ENCODE peak calls at places on chromosomes 5 and 9, in six cellular contexts. One of them, this sample, is unnamed.

GRCh38 chr5:74632947-74633356 is 7.6 kb downstream of the ENC1 start:
- DNase-seq in endothelial cell: no peak
- DNase-seq in SJSA1: peak
- DNase-seq in stimulated activated CD8-positive, alpha-beta memory T cell treated with anti-CD3 and anti-CD28 coated beads, Interleukin-12 subunit alpha, Interleukin-12 subunit beta, amount 100 ng/mL, for 4 hours: no peak
- DNase-seq in activated naive CD8-positive, alpha-beta T cell treated with anti-CD3 and anti-CD28 coated beads, Interleukin-2, amount 10 ng/mL, durations not matched to agents 7 days and 5 days: no peak
- DNase-seq in naive thymus-derived CD8-positive, alpha-beta T cell: no peak
- DNase-seq in this sample: no peak

GRCh38 chr9:107847977-107848376 is 358.4 kb upstream of the KLF4 start:
- DNase-seq in endothelial cell: no peak
- DNase-seq in SJSA1: no peak
- DNase-seq in stimulated activated CD8-positive, alpha-beta memory T cell treated with anti-CD3 and anti-CD28 coated beads, Interleukin-12 subunit alpha, Interleukin-12 subunit beta, amount 100 ng/mL, for 4 hours: no peak
- DNase-seq in activated naive CD8-positive, alpha-beta T cell treated with anti-CD3 and anti-CD28 coated beads, Interleukin-2, amount 10 ng/mL, durations not matched to agents 7 days and 5 days: no peak
- DNase-seq in naive thymus-derived CD8-positive, alpha-beta T cell: no peak
- DNase-seq in this sample: no peak

GRCh38 chr9:127181315-127181580 is 58.8 kb upstream of the ANGPTL2 start:
- DNase-seq in endothelial cell: no peak
- DNase-seq in SJSA1: no peak
- DNase-seq in stimulated activated CD8-positive, alpha-beta memory T cell treated with anti-CD3 and anti-CD28 coated beads, Interleukin-12 subunit alpha, Interleukin-12 subunit beta, amount 100 ng/mL, for 4 hours: no peak
- DNase-seq in activated naive CD8-positive, alpha-beta T cell treated with anti-CD3 and anti-CD28 coated beads, Interleukin-2, amount 10 ng/mL, durations not matched to agents 7 days and 5 days: peak
- DNase-seq in naive thymus-derived CD8-positive, alpha-beta T cell: no peak
- DNase-seq in this sample: no peak

GRCh38 chr5:1320436-1321344 is 24.2 kb downstream of the CLPTM1L start:
- DNase-seq in endothelial cell: no peak
- DNase-seq in SJSA1: no peak
- DNase-seq in stimulated activated CD8-positive, alpha-beta memory T cell treated with anti-CD3 and anti-CD28 coated beads, Interleukin-12 subunit alpha, Interleukin-12 subunit beta, amount 100 ng/mL, for 4 hours: no peak
- DNase-seq in activated naive CD8-positive, alpha-beta T cell treated with anti-CD3 and anti-CD28 coated beads, Interleukin-2, amount 10 ng/mL, durations not matched to agents 7 days and 5 days: no peak
- DNase-seq in naive thymus-derived CD8-positive, alpha-beta T cell: no peak
- DNase-seq in this sample: no peak

GRCh38 chr5:145218982-145219381 is 616.2 kb downstream of the PRELID2 start:
- DNase-seq in endothelial cell: no peak
- DNase-seq in SJSA1: no peak
- DNase-seq in stimulated activated CD8-positive, alpha-beta memory T cell treated with anti-CD3 and anti-CD28 coated beads, Interleukin-12 subunit alpha, Interleukin-12 subunit beta, amount 100 ng/mL, for 4 hours: no peak
- DNase-seq in activated naive CD8-positive, alpha-beta T cell treated with anti-CD3 and anti-CD28 coated beads, Interleukin-2, amount 10 ng/mL, durations not matched to agents 7 days and 5 days: no peak
- DNase-seq in naive thymus-derived CD8-positive, alpha-beta T cell: no peak
- DNase-seq in this sample: no peak

GRCh38 chr5:74143724-74144330 is 496.7 kb downstream of the ENC1 start:
- DNase-seq in endothelial cell: no peak
- DNase-seq in SJSA1: no peak
- DNase-seq in stimulated activated CD8-positive, alpha-beta memory T cell treated with anti-CD3 and anti-CD28 coated beads, Interleukin-12 subunit alpha, Interleukin-12 subunit beta, amount 100 ng/mL, for 4 hours: no peak
- DNase-seq in activated naive CD8-positive, alpha-beta T cell treated with anti-CD3 and anti-CD28 coated beads, Interleukin-2, amount 10 ng/mL, durations not matched to agents 7 days and 5 days: no peak
- DNase-seq in naive thymus-derived CD8-positive, alpha-beta T cell: no peak
- DNase-seq in this sample: no peak

GRCh38 chr9:72401396-72401795 is 36.4 kb upstream of the ZFAND5 start:
- DNase-seq in endothelial cell: no peak
- DNase-seq in SJSA1: no peak
- DNase-seq in stimulated activated CD8-positive, alpha-beta memory T cell treated with anti-CD3 and anti-CD28 coated beads, Interleukin-12 subunit alpha, Interleukin-12 subunit beta, amount 100 ng/mL, for 4 hours: no peak
- DNase-seq in activated naive CD8-positive, alpha-beta T cell treated with anti-CD3 and anti-CD28 coated beads, Interleukin-2, amount 10 ng/mL, durations not matched to agents 7 days and 5 days: no peak
- DNase-seq in naive thymus-derived CD8-positive, alpha-beta T cell: no peak
- DNase-seq in this sample: no peak

GRCh38 chr9:81585191-81585763 is 104.1 kb downstream of the TLE1 start:
- DNase-seq in endothelial cell: no peak
- DNase-seq in SJSA1: no peak
- DNase-seq in stimulated activated CD8-positive, alpha-beta memory T cell treated with anti-CD3 and anti-CD28 coated beads, Interleukin-12 subunit alpha, Interleukin-12 subunit beta, amount 100 ng/mL, for 4 hours: no peak
- DNase-seq in activated naive CD8-positive, alpha-beta T cell treated with anti-CD3 and anti-CD28 coated beads, Interleukin-2, amount 10 ng/mL, durations not matched to agents 7 days and 5 days: no peak
- DNase-seq in naive thymus-derived CD8-positive, alpha-beta T cell: no peak
- DNase-seq in this sample: peak

GRCh38 chr9:136844766-136845464 is 2.6 kb downstream of the AJM1 start:
- DNase-seq in endothelial cell: no peak
- DNase-seq in SJSA1: no peak
- DNase-seq in stimulated activated CD8-positive, alpha-beta memory T cell treated with anti-CD3 and anti-CD28 coated beads, Interleukin-12 subunit alpha, Interleukin-12 subunit beta, amount 100 ng/mL, for 4 hours: no peak
- DNase-seq in activated naive CD8-positive, alpha-beta T cell treated with anti-CD3 and anti-CD28 coated beads, Interleukin-2, amount 10 ng/mL, durations not matched to agents 7 days and 5 days: no peak
- DNase-seq in naive thymus-derived CD8-positive, alpha-beta T cell: no peak
- DNase-seq in this sample: no peak

GRCh38 chr5:77356740-77357139 is 135.4 kb downstream of the WDR41 start:
- DNase-seq in endothelial cell: no peak
- DNase-seq in SJSA1: no peak
- DNase-seq in stimulated activated CD8-positive, alpha-beta memory T cell treated with anti-CD3 and anti-CD28 coated beads, Interleukin-12 subunit alpha, Interleukin-12 subunit beta, amount 100 ng/mL, for 4 hours: no peak
- DNase-seq in activated naive CD8-positive, alpha-beta T cell treated with anti-CD3 and anti-CD28 coated beads, Interleukin-2, amount 10 ng/mL, durations not matched to agents 7 days and 5 days: no peak
- DNase-seq in naive thymus-derived CD8-positive, alpha-beta T cell: no peak
- DNase-seq in this sample: no peak

GRCh38 chr5:58787982-58788381 is 205.1 kb downstream of the RAB3C start:
- DNase-seq in endothelial cell: no peak
- DNase-seq in SJSA1: no peak
- DNase-seq in stimulated activated CD8-positive, alpha-beta memory T cell treated with anti-CD3 and anti-CD28 coated beads, Interleukin-12 subunit alpha, Interleukin-12 subunit beta, amount 100 ng/mL, for 4 hours: no peak
- DNase-seq in activated naive CD8-positive, alpha-beta T cell treated with anti-CD3 and anti-CD28 coated beads, Interleukin-2, amount 10 ng/mL, durations not matched to agents 7 days and 5 days: no peak
- DNase-seq in naive thymus-derived CD8-positive, alpha-beta T cell: no peak
- DNase-seq in this sample: no peak

GRCh38 chr9:105887679-105888078 is 193.3 kb downstream of the TMEM38B start:
- DNase-seq in endothelial cell: no peak
- DNase-seq in SJSA1: peak
- DNase-seq in stimulated activated CD8-positive, alpha-beta memory T cell treated with anti-CD3 and anti-CD28 coated beads, Interleukin-12 subunit alpha, Interleukin-12 subunit beta, amount 100 ng/mL, for 4 hours: no peak
- DNase-seq in activated naive CD8-positive, alpha-beta T cell treated with anti-CD3 and anti-CD28 coated beads, Interleukin-2, amount 10 ng/mL, durations not matched to agents 7 days and 5 days: no peak
- DNase-seq in naive thymus-derived CD8-positive, alpha-beta T cell: peak
- DNase-seq in this sample: no peak

GRCh38 chr9:87260171-87260570 is 237.5 kb upstream of the DAPK1 start:
- DNase-seq in endothelial cell: no peak
- DNase-seq in SJSA1: no peak
- DNase-seq in stimulated activated CD8-positive, alpha-beta memory T cell treated with anti-CD3 and anti-CD28 coated beads, Interleukin-12 subunit alpha, Interleukin-12 subunit beta, amount 100 ng/mL, for 4 hours: no peak
- DNase-seq in activated naive CD8-positive, alpha-beta T cell treated with anti-CD3 and anti-CD28 coated beads, Interleukin-2, amount 10 ng/mL, durations not matched to agents 7 days and 5 days: no peak
- DNase-seq in naive thymus-derived CD8-positive, alpha-beta T cell: no peak
- DNase-seq in this sample: no peak

GRCh38 chr5:142924135-142924883 is 154.1 kb downstream of the ARHGAP26 start:
- DNase-seq in endothelial cell: no peak
- DNase-seq in SJSA1: no peak
- DNase-seq in stimulated activated CD8-positive, alpha-beta memory T cell treated with anti-CD3 and anti-CD28 coated beads, Interleukin-12 subunit alpha, Interleukin-12 subunit beta, amount 100 ng/mL, for 4 hours: no peak
- DNase-seq in activated naive CD8-positive, alpha-beta T cell treated with anti-CD3 and anti-CD28 coated beads, Interleukin-2, amount 10 ng/mL, durations not matched to agents 7 days and 5 days: no peak
- DNase-seq in naive thymus-derived CD8-positive, alpha-beta T cell: no peak
- DNase-seq in this sample: no peak

GRCh38 chr5:143233020-143233419 is 170.5 kb downstream of the NR3C1 start:
- DNase-seq in endothelial cell: no peak
- DNase-seq in SJSA1: no peak
- DNase-seq in stimulated activated CD8-positive, alpha-beta memory T cell treated with anti-CD3 and anti-CD28 coated beads, Interleukin-12 subunit alpha, Interleukin-12 subunit beta, amount 100 ng/mL, for 4 hours: no peak
- DNase-seq in activated naive CD8-positive, alpha-beta T cell treated with anti-CD3 and anti-CD28 coated beads, Interleukin-2, amount 10 ng/mL, durations not matched to agents 7 days and 5 days: no peak
- DNase-seq in naive thymus-derived CD8-positive, alpha-beta T cell: no peak
- DNase-seq in this sample: peak

GRCh38 chr5:124951676-124952075 is 205.2 kb upstream of the ZNF608 start:
- DNase-seq in endothelial cell: no peak
- DNase-seq in SJSA1: no peak
- DNase-seq in stimulated activated CD8-positive, alpha-beta memory T cell treated with anti-CD3 and anti-CD28 coated beads, Interleukin-12 subunit alpha, Interleukin-12 subunit beta, amount 100 ng/mL, for 4 hours: no peak
- DNase-seq in activated naive CD8-positive, alpha-beta T cell treated with anti-CD3 and anti-CD28 coated beads, Interleukin-2, amount 10 ng/mL, durations not matched to agents 7 days and 5 days: no peak
- DNase-seq in naive thymus-derived CD8-positive, alpha-beta T cell: no peak
- DNase-seq in this sample: no peak

GRCh38 chr5:168471785-168472184 is 14.5 kb upstream of the RARS1 start:
- DNase-seq in endothelial cell: no peak
- DNase-seq in SJSA1: peak
- DNase-seq in stimulated activated CD8-positive, alpha-beta memory T cell treated with anti-CD3 and anti-CD28 coated beads, Interleukin-12 subunit alpha, Interleukin-12 subunit beta, amount 100 ng/mL, for 4 hours: no peak
- DNase-seq in activated naive CD8-positive, alpha-beta T cell treated with anti-CD3 and anti-CD28 coated beads, Interleukin-2, amount 10 ng/mL, durations not matched to agents 7 days and 5 days: no peak
- DNase-seq in naive thymus-derived CD8-positive, alpha-beta T cell: no peak
- DNase-seq in this sample: no peak

GRCh38 chr5:119473241-119473640 is 20.9 kb downstream of the HSD17B4 start:
- DNase-seq in endothelial cell: no peak
- DNase-seq in SJSA1: no peak
- DNase-seq in stimulated activated CD8-positive, alpha-beta memory T cell treated with anti-CD3 and anti-CD28 coated beads, Interleukin-12 subunit alpha, Interleukin-12 subunit beta, amount 100 ng/mL, for 4 hours: no peak
- DNase-seq in activated naive CD8-positive, alpha-beta T cell treated with anti-CD3 and anti-CD28 coated beads, Interleukin-2, amount 10 ng/mL, durations not matched to agents 7 days and 5 days: no peak
- DNase-seq in naive thymus-derived CD8-positive, alpha-beta T cell: no peak
- DNase-seq in this sample: no peak

GRCh38 chr9:20753761-20754160 is 69.7 kb downstream of the FOCAD start:
- DNase-seq in endothelial cell: no peak
- DNase-seq in SJSA1: no peak
- DNase-seq in stimulated activated CD8-positive, alpha-beta memory T cell treated with anti-CD3 and anti-CD28 coated beads, Interleukin-12 subunit alpha, Interleukin-12 subunit beta, amount 100 ng/mL, for 4 hours: no peak
- DNase-seq in activated naive CD8-positive, alpha-beta T cell treated with anti-CD3 and anti-CD28 coated beads, Interleukin-2, amount 10 ng/mL, durations not matched to agents 7 days and 5 days: no peak
- DNase-seq in naive thymus-derived CD8-positive, alpha-beta T cell: no peak
- DNase-seq in this sample: no peak

GRCh38 chr5:132909702-132910101 is 36.2 kb downstream of the LEAP2 start:
- DNase-seq in endothelial cell: no peak
- DNase-seq in SJSA1: no peak
- DNase-seq in stimulated activated CD8-positive, alpha-beta memory T cell treated with anti-CD3 and anti-CD28 coated beads, Interleukin-12 subunit alpha, Interleukin-12 subunit beta, amount 100 ng/mL, for 4 hours: no peak
- DNase-seq in activated naive CD8-positive, alpha-beta T cell treated with anti-CD3 and anti-CD28 coated beads, Interleukin-2, amount 10 ng/mL, durations not matched to agents 7 days and 5 days: no peak
- DNase-seq in naive thymus-derived CD8-positive, alpha-beta T cell: no peak
- DNase-seq in this sample: no peak

GRCh38 chr9:81601639-81602623 is 87.4 kb downstream of the TLE1 start:
- DNase-seq in endothelial cell: peak
- DNase-seq in SJSA1: peak
- DNase-seq in stimulated activated CD8-positive, alpha-beta memory T cell treated with anti-CD3 and anti-CD28 coated beads, Interleukin-12 subunit alpha, Interleukin-12 subunit beta, amount 100 ng/mL, for 4 hours: no peak
- DNase-seq in activated naive CD8-positive, alpha-beta T cell treated with anti-CD3 and anti-CD28 coated beads, Interleukin-2, amount 10 ng/mL, durations not matched to agents 7 days and 5 days: no peak
- DNase-seq in naive thymus-derived CD8-positive, alpha-beta T cell: no peak
- DNase-seq in this sample: no peak

GRCh38 chr5:171580506-171581265 is 161.2 kb downstream of the FGF18 start:
- DNase-seq in endothelial cell: no peak
- DNase-seq in SJSA1: no peak
- DNase-seq in stimulated activated CD8-positive, alpha-beta memory T cell treated with anti-CD3 and anti-CD28 coated beads, Interleukin-12 subunit alpha, Interleukin-12 subunit beta, amount 100 ng/mL, for 4 hours: no peak
- DNase-seq in activated naive CD8-positive, alpha-beta T cell treated with anti-CD3 and anti-CD28 coated beads, Interleukin-2, amount 10 ng/mL, durations not matched to agents 7 days and 5 days: no peak
- DNase-seq in naive thymus-derived CD8-positive, alpha-beta T cell: no peak
- DNase-seq in this sample: no peak

GRCh38 chr5:16759147-16759800 is 142.5 kb upstream of the RETREG1 start:
- DNase-seq in endothelial cell: no peak
- DNase-seq in SJSA1: no peak
- DNase-seq in stimulated activated CD8-positive, alpha-beta memory T cell treated with anti-CD3 and anti-CD28 coated beads, Interleukin-12 subunit alpha, Interleukin-12 subunit beta, amount 100 ng/mL, for 4 hours: no peak
- DNase-seq in activated naive CD8-positive, alpha-beta T cell treated with anti-CD3 and anti-CD28 coated beads, Interleukin-2, amount 10 ng/mL, durations not matched to agents 7 days and 5 days: peak
- DNase-seq in naive thymus-derived CD8-positive, alpha-beta T cell: peak
- DNase-seq in this sample: no peak

GRCh38 chr9:38687389-38687842 is 32.5 kb downstream of the FAM240B start:
- DNase-seq in endothelial cell: no peak
- DNase-seq in SJSA1: no peak
- DNase-seq in stimulated activated CD8-positive, alpha-beta memory T cell treated with anti-CD3 and anti-CD28 coated beads, Interleukin-12 subunit alpha, Interleukin-12 subunit beta, amount 100 ng/mL, for 4 hours: no peak
- DNase-seq in activated naive CD8-positive, alpha-beta T cell treated with anti-CD3 and anti-CD28 coated beads, Interleukin-2, amount 10 ng/mL, durations not matched to agents 7 days and 5 days: peak
- DNase-seq in naive thymus-derived CD8-positive, alpha-beta T cell: no peak
- DNase-seq in this sample: no peak

GRCh38 chr5:141757402-141757801 is 75.4 kb upstream of the ARAP3 start:
- DNase-seq in endothelial cell: peak
- DNase-seq in SJSA1: no peak
- DNase-seq in stimulated activated CD8-positive, alpha-beta memory T cell treated with anti-CD3 and anti-CD28 coated beads, Interleukin-12 subunit alpha, Interleukin-12 subunit beta, amount 100 ng/mL, for 4 hours: no peak
- DNase-seq in activated naive CD8-positive, alpha-beta T cell treated with anti-CD3 and anti-CD28 coated beads, Interleukin-2, amount 10 ng/mL, durations not matched to agents 7 days and 5 days: no peak
- DNase-seq in naive thymus-derived CD8-positive, alpha-beta T cell: no peak
- DNase-seq in this sample: no peak

GRCh38 chr5:134143964-134144941 is 29.8 kb downstream of the TCF7 start:
- DNase-seq in endothelial cell: no peak
- DNase-seq in SJSA1: no peak
- DNase-seq in stimulated activated CD8-positive, alpha-beta memory T cell treated with anti-CD3 and anti-CD28 coated beads, Interleukin-12 subunit alpha, Interleukin-12 subunit beta, amount 100 ng/mL, for 4 hours: no peak
- DNase-seq in activated naive CD8-positive, alpha-beta T cell treated with anti-CD3 and anti-CD28 coated beads, Interleukin-2, amount 10 ng/mL, durations not matched to agents 7 days and 5 days: no peak
- DNase-seq in naive thymus-derived CD8-positive, alpha-beta T cell: no peak
- DNase-seq in this sample: no peak

GRCh38 chr5:176614805-176615478 is 5.0 kb upstream of the GPRIN1 start:
- DNase-seq in endothelial cell: no peak
- DNase-seq in SJSA1: peak
- DNase-seq in stimulated activated CD8-positive, alpha-beta memory T cell treated with anti-CD3 and anti-CD28 coated beads, Interleukin-12 subunit alpha, Interleukin-12 subunit beta, amount 100 ng/mL, for 4 hours: no peak
- DNase-seq in activated naive CD8-positive, alpha-beta T cell treated with anti-CD3 and anti-CD28 coated beads, Interleukin-2, amount 10 ng/mL, durations not matched to agents 7 days and 5 days: no peak
- DNase-seq in naive thymus-derived CD8-positive, alpha-beta T cell: no peak
- DNase-seq in this sample: no peak

GRCh38 chr9:106287108-106287631 is 575.8 kb upstream of the ZNF462 start:
- DNase-seq in endothelial cell: no peak
- DNase-seq in SJSA1: peak
- DNase-seq in stimulated activated CD8-positive, alpha-beta memory T cell treated with anti-CD3 and anti-CD28 coated beads, Interleukin-12 subunit alpha, Interleukin-12 subunit beta, amount 100 ng/mL, for 4 hours: no peak
- DNase-seq in activated naive CD8-positive, alpha-beta T cell treated with anti-CD3 and anti-CD28 coated beads, Interleukin-2, amount 10 ng/mL, durations not matched to agents 7 days and 5 days: no peak
- DNase-seq in naive thymus-derived CD8-positive, alpha-beta T cell: no peak
- DNase-seq in this sample: no peak

GRCh38 chr5:32707394-32707997 is 3.6 kb upstream of the NPR3 start:
- DNase-seq in endothelial cell: no peak
- DNase-seq in SJSA1: peak
- DNase-seq in stimulated activated CD8-positive, alpha-beta memory T cell treated with anti-CD3 and anti-CD28 coated beads, Interleukin-12 subunit alpha, Interleukin-12 subunit beta, amount 100 ng/mL, for 4 hours: no peak
- DNase-seq in activated naive CD8-positive, alpha-beta T cell treated with anti-CD3 and anti-CD28 coated beads, Interleukin-2, amount 10 ng/mL, durations not matched to agents 7 days and 5 days: no peak
- DNase-seq in naive thymus-derived CD8-positive, alpha-beta T cell: no peak
- DNase-seq in this sample: no peak

This sample was measured in brain pericyte.